ENCODE peak calls at places on chromosomes 1 and 21, in six cellular contexts. E is cardiac muscle cell, M is osteoblast, Q is HCT116, J is iPS DF 6.9, P is hepatocyte. D is an unnamed sample.
A peak's percentile ranks its signal among the peaks of the same experiment; 100 is the strongest.

GRCh38 chr1:161427733-161428516 is 60.2 kb upstream of the CFAP126 start:
- DNase-seq in J (no peak), P (peak; percentile 63), E (peak; percentile 49), Q (peak; percentile 63), M (peak; percentile 72), D (no peak)

GRCh38 chr1:237041461-237041794 is 556 bp upstream of the RYR2 start:
- DNase-seq in Q (no peak), J (no peak), P (no peak), E (no peak), M (no peak), D (no peak)

GRCh38 chr1:4650486-4650885 is 3.9 kb upstream of the AJAP1 start:
- DNase-seq in Q (no peak), J (no peak), E (no peak), M (no peak), P (peak; percentile 30), D (no peak)

GRCh38 chr1:43348809-43349593 is 9.8 kb upstream of the CDC20 start:
- DNase-seq in P (peak; percentile 95), E (peak; percentile 78), M (peak; percentile 91), Q (peak; percentile 85), J (no peak), D (peak; percentile 73)

GRCh38 chr1:80401757-80402156 is 1395.2 kb upstream of the ADGRL4 start:
- DNase-seq in P (no peak), J (no peak), M (no peak), E (no peak), Q (no peak), D (no peak)

GRCh38 chr1:192575499-192576189 is at the start of gene RGS1:
- DNase-seq in M (no peak), P (no peak), Q (no peak), E (no peak), J (no peak), D (peak; percentile 46)

GRCh38 chr1:167854184-167854583 is 59.8 kb downstream of the ADCY10 start:
- DNase-seq in Q (no peak), J (no peak), M (no peak), E (no peak), P (no peak), D (no peak)

GRCh38 chr1:107926436-107927080 is 38.4 kb downstream of the VAV3 start:
- DNase-seq in M (peak; percentile 25), P (no peak), J (no peak), E (peak; percentile 14), Q (no peak), D (no peak)

GRCh38 chr1:14413809-14414208 is 184.7 kb upstream of the KAZN start:
- DNase-seq in E (peak; percentile 54), J (no peak), P (no peak), M (peak; percentile 74), Q (no peak), D (no peak)

GRCh38 chr21:25639167-25639921 is at the start of gene JAM2:
- DNase-seq in M (peak; percentile 77), J (no peak), E (peak; percentile 19), Q (no peak), P (peak; percentile 52), D (no peak)

GRCh38 chr1:236433819-236434315 is 39.8 kb downstream of the EDARADD start:
- DNase-seq in E (no peak), Q (no peak), J (no peak), P (no peak), M (no peak), D (no peak)

GRCh38 chr1:18069903-18070302 is 37.7 kb upstream of the IGSF21 start:
- DNase-seq in Q (no peak), M (no peak), P (no peak), J (no peak), E (no peak), D (no peak)

GRCh38 chr1:105894006-105894405 is 1162.5 kb upstream of the PRMT6 start:
- DNase-seq in M (no peak), J (no peak), E (no peak), P (no peak), Q (no peak), D (no peak)

GRCh38 chr21:31236528-31236927 is 107.5 kb downstream of the TIAM1 start:
- DNase-seq in P (no peak), Q (no peak), J (no peak), M (no peak), E (no peak), D (no peak)

GRCh38 chr1:233912909-233913308 is 8.4 kb downstream of the SLC35F3 start:
- DNase-seq in J (no peak), Q (no peak), P (no peak), E (no peak), M (no peak), D (no peak)

GRCh38 chr1:82399093-82399492 is 598.4 kb downstream of the ADGRL2 start:
- DNase-seq in J (no peak), E (peak; percentile 25), Q (no peak), P (no peak), M (no peak), D (no peak)

GRCh38 chr1:9842073-9842711 is 18.4 kb upstream of the CLSTN1 start:
- DNase-seq in P (peak; percentile 7), Q (no peak), M (peak; percentile 75), E (peak; percentile 42), J (no peak), D (no peak)

GRCh38 chr1:187691439-187691838 is 862.7 kb downstream of the PLA2G4A start:
- DNase-seq in E (peak; percentile 88), M (peak; percentile 80), J (no peak), P (no peak), Q (peak; percentile 66), D (no peak)

GRCh38 chr21:32414579-32415358 is 2.3 kb downstream of the EVA1C start:
- DNase-seq in J (no peak), Q (no peak), M (peak; percentile 81), P (peak; percentile 21), E (peak; percentile 55), D (no peak)

GRCh38 chr21:32415451-32415850 is 2.9 kb downstream of the EVA1C start:
- DNase-seq in M (no peak), E (no peak), J (no peak), Q (no peak), P (no peak), D (no peak)

GRCh38 chr21:32412998-32413504 is 545 bp downstream of the EVA1C start:
- DNase-seq in P (no peak), J (no peak), E (peak; percentile 31), M (no peak), Q (no peak), D (no peak)

GRCh38 chr21:32413697-32414578 is 1.4 kb downstream of the EVA1C start:
- DNase-seq in P (no peak), E (peak; percentile 78), J (no peak), M (peak; percentile 91), Q (no peak), D (no peak)

GRCh38 chr21:32415999-32416398 is 3.5 kb downstream of the EVA1C start:
- DNase-seq in E (peak; percentile 37), J (no peak), Q (no peak), P (no peak), M (no peak), D (no peak)
- H3K4me3 ChIP-seq in E (no peak overlapping the region), J (no peak overlapping the region), Q (no peak overlapping the region), P (no peak overlapping the region), M (no peak overlapping the region), D (no peak overlapping the region)

GRCh38 chr1:19461352-19461645 is 24.0 kb downstream of the CAPZB start:
- DNase-seq in E (no peak), Q (no peak), P (no peak), J (no peak), M (no peak), D (no peak)
- H3K4me1 ChIP-seq in E (peaks cover 19% of the 10 kb centered on the region), Q (no peaks in the 10 kb centered on the region), P (peaks cover 14% of the 10 kb centered on the region), J (peaks cover 18% of the 10 kb centered on the region), M (peaks cover 44% of the 10 kb centered on the region), D (peaks cover 91% of the 10 kb centered on the region)

DNA sequence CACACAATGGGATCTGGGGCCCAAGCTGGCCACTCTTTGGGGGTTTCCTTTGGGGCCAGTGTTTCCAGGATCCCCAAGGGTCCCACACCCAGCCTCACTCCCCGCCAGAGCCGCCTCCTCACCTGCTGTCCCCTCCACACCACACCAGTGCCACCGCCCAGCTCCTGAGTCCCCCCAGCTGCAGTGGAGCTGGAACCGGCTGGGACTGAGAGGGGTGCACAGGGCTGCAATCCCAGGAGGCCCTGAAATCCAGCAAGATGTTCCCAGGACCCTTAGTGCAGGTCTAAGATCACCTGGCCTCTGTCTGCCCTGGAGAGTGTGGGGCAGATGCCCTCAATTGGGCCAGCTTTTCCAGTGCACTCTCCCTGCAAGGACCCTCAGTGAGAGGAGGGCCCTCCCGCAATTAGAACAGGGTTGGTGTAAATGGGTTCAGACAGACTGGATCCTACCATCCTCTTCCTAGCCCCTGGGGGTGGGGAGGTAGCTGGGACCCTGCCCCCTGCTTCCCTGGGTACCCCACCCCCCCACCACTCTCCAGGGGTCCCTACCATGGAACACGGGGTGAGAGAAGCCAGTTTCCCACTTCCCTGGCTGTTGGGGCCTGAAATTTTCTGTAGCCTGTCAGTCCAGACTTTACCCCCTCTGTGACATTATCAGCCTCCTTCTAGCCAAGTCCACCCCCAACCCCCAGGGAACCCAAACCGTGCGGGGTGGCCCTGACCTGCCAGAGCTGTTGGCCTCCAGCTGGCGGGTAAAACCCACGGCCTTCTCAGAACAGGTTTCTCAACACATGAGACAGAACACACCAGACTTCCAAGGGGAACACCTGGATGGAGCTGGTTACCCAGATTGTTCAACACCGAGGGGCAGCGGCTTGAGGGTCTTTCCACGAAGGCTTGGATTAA is 7.0 kb downstream of the KRTAP10-12 start:
- DNase-seq in J (no peak), M (peak; percentile 73), E (no peak), P (no peak), Q (no peak), D (no peak)
- H3K27ac ChIP-seq in J (no peak overlapping the region), M (no peak overlapping the region), E (no peak overlapping the region), P (no peak overlapping the region), Q (no peak overlapping the region), D (no peak overlapping the region)

GRCh38 chr21:44991538-44992483 is 52.0 kb downstream of the SLX9 start:
- DNase-seq in E (no peak), M (no peak), Q (no peak), P (no peak), J (no peak), D (no peak)

GRCh38 chr21:44988607-44989537 is 49.0 kb downstream of the SLX9 start:
- DNase-seq in M (peak; percentile 55), Q (no peak), E (no peak), J (no peak), P (no peak), D (no peak)

GRCh38 chr21:44990921-44991320 is 51.1 kb downstream of the SLX9 start:
- DNase-seq in M (no peak), Q (no peak), P (no peak), E (no peak), J (no peak), D (no peak)

GRCh38 chr21:44989538-44989888 is 49.7 kb downstream of the SLX9 start:
- DNase-seq in J (no peak), Q (no peak), M (no peak), P (no peak), E (peak; percentile 55), D (no peak)

DNA sequence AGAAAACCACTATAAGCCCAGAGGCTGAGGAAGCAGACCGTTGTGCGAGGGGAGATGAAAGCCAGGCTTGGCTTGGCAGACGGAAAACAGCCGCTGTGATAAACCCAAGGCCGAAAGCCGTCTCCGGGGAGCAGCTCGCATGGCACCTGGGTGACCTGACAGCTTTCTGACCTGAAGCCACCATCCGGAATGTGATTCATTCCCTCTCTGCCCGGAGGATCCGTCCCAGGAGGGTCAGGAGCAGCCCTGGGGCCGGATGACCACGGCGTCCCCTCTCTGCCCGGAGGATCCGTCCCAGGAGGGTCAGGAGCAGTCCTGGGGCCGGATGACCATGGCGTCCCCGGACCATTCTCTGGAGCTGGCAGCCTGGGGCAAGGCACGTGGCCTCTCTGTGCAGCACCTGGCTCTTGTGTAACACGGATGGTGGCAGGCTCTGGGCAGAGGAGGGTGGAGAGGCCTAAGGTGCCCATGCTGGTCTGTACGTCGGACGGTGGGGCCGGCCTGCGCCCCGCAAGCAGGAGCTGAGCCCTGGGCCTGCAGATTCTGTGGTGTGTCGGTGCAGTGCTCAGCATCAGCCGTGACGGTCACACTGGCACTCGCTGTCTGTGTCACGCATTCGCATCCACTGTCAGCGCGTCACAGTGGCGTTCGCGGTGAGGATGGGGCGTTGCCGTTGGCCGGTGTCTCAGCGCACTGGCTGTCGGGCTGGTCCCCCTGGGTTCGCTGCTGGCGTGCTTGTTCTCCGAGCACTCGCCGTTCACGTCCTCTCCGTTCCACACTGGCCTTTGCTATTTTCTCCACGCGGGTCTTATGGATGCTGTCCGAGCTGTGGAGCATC is 50.3 kb downstream of the SLX9 start:
- DNase-seq in Q (no peak), M (no peak), E (no peak), J (no peak), P (no peak), D (no peak)
- H3K4me3 ChIP-seq in Q (no peak overlapping the region), M (no peak overlapping the region), E (no peak overlapping the region), J (no peak overlapping the region), P (no peak overlapping the region), D (no peak overlapping the region)

D was measured in effector memory CD4-positive, alpha-beta T cell.